ENCODE peak calls at places on chromosomes 11 and 22, in four cellular contexts. B, N, K and D are unnamed samples.

GRCh38 chr11:69552951-69553350 is 71.5 kb downstream of the LINC01488 start:
- DNase-seq in N (no peak), B (no peak), K (no peak), D (no peak)

GRCh38 chr11:69640260-69640994 is 529 bp upstream of the CCND1 start:
- DNase-seq in B (no peak), K (peak; percentile 71), N (no peak), D (no peak)

GRCh38 chr11:10350341-10350740 is 45.5 kb downstream of the ADM start:
- DNase-seq in B (no peak), N (no peak), K (peak; percentile 58), D (no peak)

GRCh38 chr11:118108513-118108912 is 21.8 kb upstream of the SMIM35 start:
- DNase-seq in K (no peak), B (no peak), N (no peak), D (no peak)

GRCh38 chr11:77103319-77103718 is 679 bp downstream of the OMP start:
- DNase-seq in N (no peak), K (no peak), B (no peak), D (no peak)

GRCh38 chr11:98300777-98301176 is 720.0 kb upstream of the CNTN5 start:
- DNase-seq in K (no peak), B (no peak), N (no peak), D (no peak)

GRCh38 chr11:63841554-63841953 is 2.6 kb downstream of the MARK2 start:
- DNase-seq in K (peak; percentile 78), B (no peak), N (no peak), D (no peak)

GRCh38 chr11:73465019-73465675 is 88.9 kb downstream of the RELT start:
- DNase-seq in B (no peak), K (peak; percentile 64), N (no peak), D (no peak)

GRCh38 chr11:118437046-118437735 is 899 bp downstream of the KMT2A start:
- DNase-seq in K (peak; percentile 68), N (peak; percentile 53), B (peak; percentile 66), D (peak; percentile 17)

GRCh38 chr22:25697978-25698377 is 44.0 kb upstream of the MYO18B start:
- DNase-seq in N (no peak), K (no peak), B (no peak), D (no peak)

GRCh38 chr11:119094816-119095065 is 6.9 kb downstream of the DPAGT1 start:
- DNase-seq in B (peak; percentile 81), K (peak; percentile 91), N (peak; percentile 89), D (no peak)

GRCh38 chr11:4084406-4084805 is 10.2 kb upstream of the RRM1 start:
- DNase-seq in N (no peak), B (no peak), K (no peak), D (no peak)

GRCh38 chr11:130705670-130706421 is 210.4 kb downstream of the SNX19 start:
- DNase-seq in K (peak; percentile 6), B (no peak), N (no peak), D (no peak)

GRCh38 chr11:121715395-121715794 is 262.6 kb upstream of the SORL1-AS1 start:
- DNase-seq in N (no peak), K (no peak), B (no peak), D (no peak)

GRCh38 chr22:28750471-28750881 is 8.6 kb downstream of the HSCB start:
- DNase-seq in N (no peak), K (peak; percentile 90), B (no peak), D (no peak)

GRCh38 chr11:124656759-124657627 is 16.5 kb downstream of the SIAE start:
- DNase-seq in N (no peak), B (no peak), K (no peak), D (no peak)

GRCh38 chr11:128555606-128556005 is 31.8 kb downstream of the ETS1 start:
- DNase-seq in B (no peak), N (no peak), K (peak; percentile 29), D (no peak)

GRCh38 chr22:40428796-40429195 is 58.4 kb downstream of the SGSM3 start:
- DNase-seq in N (no peak), K (no peak), B (no peak), D (no peak)

GRCh38 chr22:48686694-48687302 is 1140.9 kb downstream of the BRD1 start:
- DNase-seq in K (no peak), N (no peak), B (no peak), D (no peak)

GRCh38 chr11:117328414-117329010 is 858 bp downstream of the CEP164 start:
- DNase-seq in B (no peak), K (peak; percentile 73), N (peak; percentile 39), D (no peak)

GRCh38 chr11:47394322-47395224 is 13.8 kb upstream of the SLC39A13 start:
- DNase-seq in K (no peak), B (no peak), N (no peak), D (peak; percentile 48)

GRCh38 chr22:39493759-39494158 is 8.3 kb upstream of the MIEF1 start:
- DNase-seq in N (no peak), K (peak; percentile 62), B (no peak), D (no peak)

GRCh38 chr22:30605449-30606110 is 1.4 kb upstream of the TCN2 start:
- DNase-seq in K (peak; percentile 65), N (peak; percentile 72), B (peak; percentile 27), D (peak; percentile 27)

GRCh38 chr11:111387318-111387863 is 8.3 kb upstream of the POU2AF1 start:
- DNase-seq in B (no peak), N (peak; percentile 95), K (no peak), D (no peak)

GRCh38 chr22:49566693-49567092 is 261.0 kb downstream of the BRD1 start:
- DNase-seq in K (no peak), B (no peak), N (no peak), D (no peak)

GRCh38 chr22:18029686-18030267 is 5.4 kb upstream of the MICAL3 start:
- DNase-seq in N (no peak), K (no peak), B (no peak), D (no peak)

GRCh38 chr22:22999473-22999872 is 70.8 kb upstream of the GNAZ start:
- DNase-seq in N (no peak), B (no peak), K (no peak), D (no peak)

GRCh38 chr22:39999144-39999757 is 4.5 kb downstream of the FAM83F start:
- DNase-seq in K (no peak), N (no peak), B (no peak), D (no peak)

GRCh38 chr22:31089101-31090100 is 8.3 kb downstream of the SMTN start:
- DNase-seq in B (no peak), N (peak; percentile 36), K (peak; percentile 67), D (no peak)

GRCh38 chr11:3970101-3970500 is 114.6 kb downstream of the STIM1 start:
- DNase-seq in B (no peak), K (no peak), N (no peak), D (no peak)

DNA sequence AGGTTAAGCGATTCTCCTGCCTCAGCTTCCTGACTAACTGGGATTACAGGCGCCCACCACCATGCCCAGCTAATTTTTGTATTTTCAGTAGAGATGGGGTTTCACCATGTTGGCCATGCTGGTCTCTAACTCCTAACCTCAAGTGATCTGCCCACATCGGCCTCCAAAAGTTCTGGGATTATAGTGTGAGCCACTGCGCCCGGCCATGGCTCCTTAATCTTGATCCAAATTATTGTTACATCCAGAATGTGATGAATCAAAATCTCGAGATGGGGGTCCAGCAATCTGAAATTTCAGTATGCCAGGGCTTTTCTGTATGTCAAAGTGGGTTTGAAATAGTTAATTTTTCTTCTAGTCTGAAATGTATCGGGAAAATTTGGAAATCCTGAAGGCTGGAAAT is 3.7 kb downstream of the RPL27A start:
- DNase-seq in K (no peak), N (no peak), B (no peak), D (no peak)
- H3K4me1 ChIP-seq in K (peaks cover 49% of the 10 kb centered on the region), N (peaks cover 54% of the 10 kb centered on the region), B (peaks cover 10% of the 10 kb centered on the region), D (peaks cover 17% of the 10 kb centered on the region)

DNA sequence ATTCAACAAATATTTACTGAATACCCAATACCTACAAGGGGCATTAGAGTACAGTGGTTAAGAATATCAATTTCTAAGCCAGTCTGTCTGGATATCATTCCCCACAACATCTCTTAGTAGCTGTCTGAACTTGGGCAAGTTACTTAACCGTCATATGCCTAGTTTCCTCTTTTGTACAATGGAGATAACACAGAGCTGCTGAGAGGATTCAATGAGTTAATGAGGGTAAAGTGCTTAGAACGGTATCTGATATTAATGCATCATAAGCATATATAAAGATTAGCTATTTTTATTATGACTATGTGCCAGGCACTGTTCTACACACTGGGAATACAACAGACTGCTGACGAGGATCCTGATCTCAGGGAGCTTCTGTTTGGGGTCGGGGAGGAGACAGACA is 116.4 kb downstream of the APOL5 start:
- DNase-seq in N (no peak), B (no peak), K (no peak), D (no peak)
- H3K4me1 ChIP-seq in N (peaks cover 32% of the 10 kb centered on the region), B (peaks cover 13% of the 10 kb centered on the region), K (peaks cover 54% of the 10 kb centered on the region), D (no peaks in the 10 kb centered on the region)

GRCh38 chr11:34052036-34052607 is 591 bp downstream of the CAPRIN1 start:
- DNase-seq in N (peak; percentile 88), B (peak; percentile 90), K (peak; percentile 95), D (peak; percentile 85)
- H3K4me1 ChIP-seq in N (peaks cover 40% of the 10 kb centered on the region), B (peaks cover 5% of the 10 kb centered on the region), K (peaks cover 44% of the 10 kb centered on the region), D (peaks cover 23% of the 10 kb centered on the region)

GRCh38 chr22:32613773-32614172 is 139.2 kb downstream of the FBXO7 start:
- DNase-seq in N (no peak), B (no peak), K (no peak), D (no peak)
- H3K4me1 ChIP-seq in N (no peaks in the 10 kb centered on the region), B (peaks cover 7% of the 10 kb centered on the region), K (peaks cover 20% of the 10 kb centered on the region), D (no peaks in the 10 kb centered on the region)

GRCh38 chr22:19840955-19841640 is 13.6 kb downstream of the GNB1L start:
- DNase-seq in N (no peak), K (no peak), B (no peak), D (no peak)
- H3K4me1 ChIP-seq in N (peaks cover 9% of the 10 kb centered on the region), K (no peaks in the 10 kb centered on the region), B (no peaks in the 10 kb centered on the region), D (no peaks in the 10 kb centered on the region)

DNA sequence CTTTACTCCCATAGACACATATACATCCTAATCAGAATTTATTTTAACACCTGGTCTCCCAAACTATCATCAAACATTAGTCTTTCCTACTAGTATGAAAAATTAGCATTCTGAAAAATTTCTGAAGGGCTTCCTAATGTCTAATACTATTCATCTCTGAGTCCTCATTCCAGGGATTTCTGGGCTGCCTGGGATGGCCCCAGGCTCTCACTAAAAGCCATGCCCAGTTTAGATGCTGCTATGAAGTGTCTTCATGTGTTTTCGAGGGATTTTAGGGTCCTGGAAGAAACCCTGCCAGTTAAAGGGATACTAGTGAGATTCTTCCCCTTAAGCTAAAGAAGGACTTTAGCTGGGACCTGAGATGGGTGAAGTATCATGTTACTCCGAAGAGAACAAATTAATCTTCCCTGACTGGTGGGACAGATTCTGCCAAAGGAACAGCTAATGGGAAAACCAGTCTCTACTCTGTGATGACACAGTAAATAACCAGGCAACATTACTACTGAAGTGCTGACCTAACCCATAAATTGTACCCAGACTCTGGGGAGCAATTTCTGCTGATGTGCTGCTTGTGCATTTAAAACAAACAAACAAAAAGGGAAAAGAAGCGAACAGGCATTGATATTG is 342.6 kb downstream of the SOX6 start:
- DNase-seq in N (no peak), B (no peak), K (peak; percentile 7), D (no peak)
- H3K4me1 ChIP-seq in N (peaks cover 13% of the 10 kb centered on the region), B (no peaks in the 10 kb centered on the region), K (peaks cover 10% of the 10 kb centered on the region), D (no peaks in the 10 kb centered on the region)